ENCODE peak calls at places on chromosome 12, in ten cellular contexts. M is activated CD8-positive, alpha-beta T cell treated with anti-CD3 and anti-CD28 coated beads, Interleukin-2, amount 10 ng/mL, durations not matched to agents 7 days and 5 days; N is K562; E is left cardiac atrium; W is pancreas; V is A549; X is activated naive CD8-positive, alpha-beta T cell treated with anti-CD3 and anti-CD28 coated beads, Interleukin-2, amount 10 ng/mL, durations not matched to agents 7 days and 5 days; T is activated T-cell treated with anti-CD3 and anti-CD28 coated beads, Interleukin-2, amount 50 U/mL, for 4 hours; F is PC-3; P is B cell. D is an unnamed sample.

GRCh38 chr12:25979059-25979458 is 20.6 kb downstream of the RASSF8 start:
- ATAC-seq in V (no peak), W (no peak), X (no peak), T (no peak), N (no peak), P (no peak), F (no peak), M (no peak), E (no peak), D (no peak)

GRCh38 chr12:32742133-32742532 is 13.6 kb downstream of the YARS2 start:
- ATAC-seq in W (no peak), V (no peak), M (no peak), E (no peak), P (no peak), X (no peak), T (no peak), F (no peak), N (no peak), D (no peak)

GRCh38 chr12:117208811-117209455 is 18.7 kb upstream of the FBXO21 start:
- ATAC-seq in X (no peak), W (no peak), E (no peak), F (no peak), M (no peak), T (no peak), P (no peak), N (no peak), V (no peak), D (no peak)

GRCh38 chr12:92398565-92399309 is 253.1 kb upstream of the BTG1 start:
- ATAC-seq in M (peak), E (peak), T (peak), W (no peak), V (no peak), P (peak), N (peak), X (peak), F (no peak), D (no peak)

GRCh38 chr12:50132505-50133135 is 20.6 kb downstream of the COX14 start:
- ATAC-seq in V (no peak), F (peak), W (peak), T (no peak), X (no peak), N (peak), M (no peak), P (no peak), E (no peak), D (peak)

GRCh38 chr12:75553398-75553797 is 42.0 kb upstream of the KRR1 start:
- ATAC-seq in M (no peak), V (no peak), T (no peak), N (no peak), W (peak), E (peak), P (no peak), F (no peak), X (no peak), D (peak)

GRCh38 chr12:132211811-132212210 is 67.6 kb downstream of the NOC4L start:
- ATAC-seq in P (no peak), W (no peak), N (no peak), V (no peak), E (no peak), M (no peak), X (no peak), T (no peak), F (no peak), D (no peak)

GRCh38 chr12:87820524-87821194 is 208.5 kb downstream of the C12orf50 start:
- ATAC-seq in V (peak), W (no peak), M (no peak), N (no peak), T (no peak), F (peak), P (no peak), X (no peak), E (no peak), D (peak)

GRCh38 chr12:106141452-106141851 is 2.7 kb upstream of the NUAK1 start:
- ATAC-seq in T (no peak), W (no peak), X (no peak), F (no peak), E (no peak), P (no peak), V (no peak), N (no peak), M (no peak), D (no peak)

GRCh38 chr12:94100254-94100653 is 48.1 kb upstream of the PLXNC1 start:
- ATAC-seq in F (peak), X (no peak), E (no peak), N (peak), M (no peak), V (no peak), P (no peak), W (no peak), T (peak), D (peak)

GRCh38 chr12:27688671-27689070 is 7.6 kb upstream of the REP15 start:
- ATAC-seq in V (no peak), F (no peak), E (no peak), N (no peak), W (no peak), X (no peak), P (no peak), M (no peak), T (no peak), D (no peak)

GRCh38 chr12:24991209-24992049 is 42.5 kb upstream of the BCAT1 start:
- ATAC-seq in X (peak), T (peak), E (peak), W (peak), P (peak), V (peak), F (peak), M (peak), N (peak), D (peak)

GRCh38 chr12:50659690-50660424 is 104.0 kb upstream of the ATF1 start:
- ATAC-seq in V (peak), P (no peak), T (no peak), X (no peak), M (no peak), N (no peak), E (no peak), W (peak), F (peak), D (no peak)

GRCh38 chr12:60120199-60120598 is 524.4 kb downstream of the SLC16A7 start:
- ATAC-seq in M (no peak), N (no peak), W (peak), P (no peak), E (no peak), T (no peak), X (no peak), F (no peak), V (no peak), D (no peak)

GRCh38 chr12:104309446-104309993 is 6.0 kb downstream of the EID3 start:
- ATAC-seq in M (no peak), E (no peak), N (no peak), W (no peak), V (peak), P (no peak), F (no peak), T (no peak), X (no peak), D (no peak)

GRCh38 chr12:66269142-66269541 is 33.2 kb upstream of the HELB start:
- ATAC-seq in N (no peak), X (no peak), M (no peak), E (no peak), W (no peak), F (no peak), V (no peak), P (no peak), T (no peak), D (no peak)

GRCh38 chr12:31853520-31853919 is 105.7 kb upstream of the RESF1 start:
- ATAC-seq in M (no peak), N (no peak), F (no peak), V (no peak), X (no peak), W (peak), P (no peak), E (peak), T (no peak), D (no peak)

GRCh38 chr12:50325890-50326391 is 42.6 kb upstream of the LIMA1 start:
- ATAC-seq in T (no peak), X (no peak), V (peak), E (no peak), F (peak), W (peak), P (no peak), N (no peak), M (no peak), D (no peak)

GRCh38 chr12:107105410-107105703 is 12.0 kb upstream of the CRY1 start:
- ATAC-seq in T (peak), F (peak), W (no peak), X (no peak), M (no peak), E (no peak), V (peak), N (no peak), P (no peak), D (peak)

GRCh38 chr12:116672842-116673516 is 64.9 kb downstream of the SPRING1 start:
- ATAC-seq in P (no peak), V (peak), E (no peak), N (no peak), W (no peak), F (no peak), M (peak), T (peak), X (peak), D (no peak)

GRCh38 chr12:22160396-22161003 is 114.5 kb downstream of the CMAS start:
- ATAC-seq in X (peak), T (peak), E (no peak), V (no peak), F (no peak), N (no peak), W (no peak), M (peak), P (no peak), D (no peak)

GRCh38 chr12:62848418-62848817 is 86.5 kb downstream of the PPM1H start:
- ATAC-seq in V (peak), P (no peak), N (no peak), E (no peak), W (no peak), X (no peak), F (peak), M (no peak), T (peak), D (peak)

GRCh38 chr12:1830981-1831930 is 10.9 kb downstream of the LRTM2 start:
- ATAC-seq in E (peak), P (no peak), W (peak), F (peak), X (peak), M (no peak), N (peak), T (no peak), V (peak), D (peak)

GRCh38 chr12:75820848-75821578 is 210.6 kb downstream of the PHLDA1 start:
- ATAC-seq in T (no peak), F (no peak), E (peak), W (peak), P (no peak), N (no peak), X (no peak), V (no peak), M (no peak), D (no peak)

GRCh38 chr12:19882418-19882817 is 443.1 kb downstream of the AEBP2 start:
- ATAC-seq in F (no peak), W (no peak), M (no peak), N (no peak), V (no peak), X (no peak), E (no peak), P (no peak), T (no peak), D (no peak)

GRCh38 chr12:41536813-41537490 is 348.8 kb downstream of the PDZRN4 start:
- ATAC-seq in X (no peak), N (no peak), V (no peak), T (peak), W (no peak), M (no peak), E (no peak), F (no peak), P (no peak), D (no peak)

GRCh38 chr12:14367097-14367661 is 1.7 kb downstream of the ATF7IP start:
- ATAC-seq in W (peak), N (peak), X (peak), F (no peak), V (no peak), T (peak), P (no peak), M (peak), E (no peak), D (no peak)

GRCh38 chr12:33588082-33588712 is 148.6 kb upstream of the SYT10 start:
- ATAC-seq in E (peak), W (no peak), X (no peak), N (peak), M (no peak), V (no peak), F (peak), T (no peak), P (no peak), D (peak)

GRCh38 chr12:107449891-107450290 is 235.7 kb upstream of the PWP1 start:
- ATAC-seq in V (no peak), M (no peak), T (no peak), F (no peak), E (no peak), N (no peak), P (no peak), W (no peak), X (no peak), D (no peak)

D was measured in SK-N-SH treated with all-trans-retinoic acid at 6 μM for 48 hours.